ENCODE peak calls at places on chromosomes 2 and 18, in four cellular contexts. Z, Q, S and C are unnamed samples. For H3K36me3, the result is how much of the 10 kb centered on the place peaks cover.

GRCh38 chr18:57771626-57772025 is 31.5 kb downstream of the ATP8B1 start:
- DNase-seq in Z (no peak), S (no peak), Q (no peak), C (no peak)

GRCh38 chr18:55763805-55764204 is 175.8 kb upstream of the TCF4 start:
- DNase-seq in Q (no peak), Z (no peak), S (no peak), C (no peak)

GRCh38 chr18:655445-655844 is 2.0 kb upstream of the TYMS start:
- DNase-seq in Q (no peak), S (no peak), Z (no peak), C (no peak)

GRCh38 chr2:42328148-42328833 is 32.7 kb downstream of the COX7A2L start:
- DNase-seq in S (peak), Q (no peak), Z (no peak), C (no peak)

GRCh38 chr2:196077821-196078220 is 9.2 kb upstream of the DNAH7 start:
- DNase-seq in S (no peak), Z (no peak), Q (no peak), C (no peak)

GRCh38 chr18:32810314-32810713 is 37.5 kb upstream of the KLHL14 start:
- DNase-seq in Z (no peak), S (no peak), Q (no peak), C (no peak)

GRCh38 chr2:240137596-240138274 is 1.6 kb upstream of the COPS9 start:
- DNase-seq in S (no peak), Q (no peak), Z (no peak), C (peak)

GRCh38 chr2:43169987-43170732 is 56.2 kb downstream of the ZFP36L2 start:
- DNase-seq in Q (peak), S (peak), Z (no peak), C (peak)

GRCh38 chr18:79801217-79801616 is 3.5 kb downstream of the KCNG2 start:
- DNase-seq in Z (peak), S (no peak), Q (no peak), C (no peak)

GRCh38 chr2:44529448-44529847 is 167.7 kb downstream of the CAMKMT start:
- DNase-seq in Q (no peak), Z (no peak), S (no peak), C (no peak)

GRCh38 chr2:177265386-177265690 is 811 bp upstream of the NFE2L2 start:
- DNase-seq in Q (peak), S (no peak), Z (no peak), C (no peak)

GRCh38 chr2:146661494-146662096 is 1183.2 kb upstream of the ACVR2A start:
- DNase-seq in Q (no peak), S (peak), Z (no peak), C (no peak)

GRCh38 chr2:85852979-85853498 is 35.8 kb downstream of the ST3GAL5 start:
- DNase-seq in S (peak), Z (no peak), Q (peak), C (no peak)

GRCh38 chr2:64359892-64360657 is 93.9 kb upstream of the LGALSL start:
- DNase-seq in Q (no peak), S (peak), Z (peak), C (peak)

GRCh38 chr2:189836644-189837043 is 52.4 kb downstream of the PMS1 start:
- DNase-seq in Q (no peak), Z (no peak), S (no peak), C (no peak)

DNA sequence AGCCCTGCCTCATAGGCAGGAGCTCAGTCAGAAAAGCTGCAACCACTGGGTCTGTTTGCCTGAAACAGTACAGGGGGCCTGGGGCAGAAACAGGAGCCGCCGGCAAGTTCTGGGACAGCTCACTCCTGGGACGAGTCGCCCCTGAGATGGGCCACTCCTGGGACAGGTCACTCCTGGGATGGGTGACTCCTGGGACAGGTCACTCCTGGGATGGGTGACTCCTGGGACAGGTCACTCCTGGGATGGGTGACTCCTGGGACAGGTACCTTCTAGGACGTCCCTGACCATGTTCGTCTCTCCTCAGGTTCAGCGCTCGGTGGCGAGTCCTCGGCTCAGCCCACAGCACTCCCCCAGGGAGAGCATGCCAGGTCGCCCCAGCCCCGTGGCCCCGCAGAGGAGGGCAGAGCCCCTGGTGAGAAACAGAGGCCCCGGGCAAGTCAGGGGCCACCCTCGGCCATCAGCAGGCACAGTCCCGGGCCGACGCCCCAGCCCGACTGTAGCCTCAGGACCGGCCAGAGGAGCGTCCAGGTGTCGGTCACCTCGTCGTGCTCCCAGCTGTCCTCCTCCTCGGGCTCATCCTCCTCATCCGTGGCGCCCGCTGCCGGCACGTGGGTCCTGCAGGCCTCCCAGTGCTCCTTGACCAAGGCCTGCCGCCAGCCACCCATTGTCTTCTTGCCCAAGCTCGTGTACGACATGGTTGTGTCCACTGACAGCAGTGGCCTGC is 51.8 kb downstream of the NTSR2 start:
- DNase-seq in Z (peak), S (no peak), Q (no peak), C (no peak)
- H3K36me3 ChIP-seq in Z (under half), S (under half), Q (under half), C (half or more)

DNA sequence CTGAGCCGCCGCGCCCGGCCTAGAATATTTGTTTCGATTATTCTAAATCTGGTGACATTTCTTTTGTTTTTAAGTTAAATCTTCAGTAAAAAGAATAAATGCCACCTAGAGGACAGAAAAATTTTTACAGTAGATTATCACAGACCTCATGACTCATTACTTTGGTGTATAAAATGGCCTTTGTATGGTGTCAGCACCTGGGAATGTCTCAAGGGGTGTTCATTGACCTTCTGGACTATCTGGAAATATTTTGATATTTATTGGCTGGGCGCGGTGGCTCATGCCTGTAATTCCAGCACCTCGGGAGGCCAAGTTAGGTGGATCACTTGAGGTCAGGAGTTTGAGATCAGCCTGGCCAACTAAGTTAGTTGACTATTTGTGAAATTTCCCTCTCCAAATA is 30.3 kb upstream of the SLC30A6 start:
- DNase-seq in Q (no peak), Z (no peak), S (peak), C (no peak)
- TF ChIP-seq CTCF in Q (peak), Z (no peak), S (peak), C (peak)

DNA sequence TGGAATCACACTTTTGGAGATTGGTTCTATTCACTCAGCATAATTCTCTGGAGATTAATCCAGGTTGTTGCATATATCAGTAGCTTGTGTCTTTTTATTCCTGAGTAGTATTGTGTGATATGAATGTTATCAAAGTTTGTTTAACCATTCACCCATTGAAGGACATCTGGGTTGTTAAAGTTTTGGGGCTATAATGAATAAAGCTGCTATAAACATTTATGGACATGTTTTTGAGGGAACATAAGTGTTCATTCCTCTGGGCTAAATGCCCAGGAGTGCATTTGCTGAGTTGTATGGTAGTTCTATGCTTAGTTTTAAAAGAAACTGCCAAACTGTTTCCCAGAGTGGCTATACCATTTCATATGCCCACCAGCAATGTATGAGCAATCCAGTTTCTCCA is 21.8 kb upstream of the KCNJ13 start:
- DNase-seq in S (no peak), Q (no peak), Z (no peak), C (no peak)
- H3K36me3 ChIP-seq in S (half or more), Q (under half), Z (under half), C (half or more)

DNA sequence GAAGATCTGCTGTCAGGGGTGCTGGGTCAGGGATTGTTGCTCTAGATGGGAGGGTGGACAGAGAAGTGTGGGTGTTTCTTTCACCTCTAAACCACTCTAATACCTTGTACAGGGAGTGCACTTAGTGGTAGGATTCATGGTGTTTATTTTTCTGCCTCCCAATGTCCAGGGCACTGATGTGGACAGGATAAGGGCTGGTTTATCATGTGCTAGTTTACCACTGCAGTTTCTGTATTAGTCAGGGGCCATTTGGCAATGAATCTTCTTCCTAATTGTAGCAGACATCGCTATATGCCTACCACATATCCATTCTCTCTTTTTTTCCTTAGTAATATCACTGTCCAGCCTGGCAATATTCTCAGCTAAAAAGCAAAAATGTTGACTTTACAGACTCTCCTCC is 50.3 kb upstream of the LRRTM1 start:
- DNase-seq in Q (no peak), Z (no peak), S (no peak), C (no peak)
- TF ChIP-seq CTCF in Q (no peak), Z (no peak), S (no peak), C (no peak)

DNA sequence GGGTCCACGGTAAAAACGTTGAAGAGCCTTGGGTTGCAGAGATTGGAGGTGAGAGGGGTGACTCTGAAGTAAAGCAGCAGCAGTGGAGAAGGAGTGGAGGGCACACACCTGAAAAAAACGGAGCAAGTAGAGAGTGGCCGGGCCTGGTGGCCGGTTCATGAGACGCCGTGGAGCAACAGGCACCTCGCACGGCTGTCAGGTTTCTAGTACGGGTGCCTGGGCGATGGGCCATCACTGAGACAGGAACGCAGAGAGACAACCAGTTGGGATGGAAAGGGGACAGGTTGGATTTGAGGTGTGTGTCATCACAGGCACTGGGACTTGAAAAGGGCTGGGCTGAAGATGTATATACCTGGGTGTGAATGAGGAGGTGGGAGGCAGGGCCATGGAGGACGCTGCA is 104.2 kb downstream of the MTCL1 start:
- DNase-seq in S (no peak), Z (no peak), Q (no peak), C (no peak)
- H3K36me3 ChIP-seq in S (half or more), Z (under half), Q (under half), C (under half)

GRCh38 chr18:75860166-75860565 is 432.7 kb upstream of the SMIM21 start:
- DNase-seq in Z (no peak), S (no peak), Q (no peak), C (no peak)
- TF ChIP-seq CTCF in Z (no peak), S (no peak), Q (no peak), C (no peak)

DNA sequence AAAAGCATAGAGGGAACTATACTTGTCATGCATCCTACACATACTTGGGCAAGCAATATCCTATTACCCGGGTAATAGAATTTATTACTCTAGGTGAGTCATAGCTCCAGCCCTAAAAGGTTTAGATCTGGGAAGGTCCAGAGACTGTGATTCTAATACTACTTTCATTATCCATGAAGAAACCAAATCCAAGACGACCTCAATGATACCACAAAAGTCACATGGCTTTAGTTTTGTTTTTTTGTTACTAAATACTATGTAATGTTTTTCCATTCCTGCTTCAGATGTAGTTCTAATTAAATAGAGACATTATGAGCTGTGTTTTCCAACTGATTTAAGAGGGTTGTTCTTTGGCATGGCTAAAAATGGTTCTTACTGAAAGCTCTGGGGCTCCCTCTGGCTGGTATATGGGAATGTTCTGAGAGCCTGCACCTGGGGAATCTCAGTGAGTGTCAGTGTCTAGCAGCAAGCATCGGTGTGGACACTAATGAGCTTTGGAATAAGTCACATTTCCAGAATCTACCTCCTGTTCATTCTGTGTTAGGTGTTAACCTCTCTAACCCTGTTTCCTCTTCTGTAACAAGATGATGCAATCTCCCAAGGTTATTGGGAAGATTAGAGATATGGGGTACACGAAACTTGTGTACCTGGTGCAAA is 20.5 kb upstream of the IL1RL2 start:
- DNase-seq in Q (no peak), Z (peak), S (no peak), C (no peak)
- H3K36me3 ChIP-seq in Q (under half), Z (under half), S (under half), C (under half)

DNA sequence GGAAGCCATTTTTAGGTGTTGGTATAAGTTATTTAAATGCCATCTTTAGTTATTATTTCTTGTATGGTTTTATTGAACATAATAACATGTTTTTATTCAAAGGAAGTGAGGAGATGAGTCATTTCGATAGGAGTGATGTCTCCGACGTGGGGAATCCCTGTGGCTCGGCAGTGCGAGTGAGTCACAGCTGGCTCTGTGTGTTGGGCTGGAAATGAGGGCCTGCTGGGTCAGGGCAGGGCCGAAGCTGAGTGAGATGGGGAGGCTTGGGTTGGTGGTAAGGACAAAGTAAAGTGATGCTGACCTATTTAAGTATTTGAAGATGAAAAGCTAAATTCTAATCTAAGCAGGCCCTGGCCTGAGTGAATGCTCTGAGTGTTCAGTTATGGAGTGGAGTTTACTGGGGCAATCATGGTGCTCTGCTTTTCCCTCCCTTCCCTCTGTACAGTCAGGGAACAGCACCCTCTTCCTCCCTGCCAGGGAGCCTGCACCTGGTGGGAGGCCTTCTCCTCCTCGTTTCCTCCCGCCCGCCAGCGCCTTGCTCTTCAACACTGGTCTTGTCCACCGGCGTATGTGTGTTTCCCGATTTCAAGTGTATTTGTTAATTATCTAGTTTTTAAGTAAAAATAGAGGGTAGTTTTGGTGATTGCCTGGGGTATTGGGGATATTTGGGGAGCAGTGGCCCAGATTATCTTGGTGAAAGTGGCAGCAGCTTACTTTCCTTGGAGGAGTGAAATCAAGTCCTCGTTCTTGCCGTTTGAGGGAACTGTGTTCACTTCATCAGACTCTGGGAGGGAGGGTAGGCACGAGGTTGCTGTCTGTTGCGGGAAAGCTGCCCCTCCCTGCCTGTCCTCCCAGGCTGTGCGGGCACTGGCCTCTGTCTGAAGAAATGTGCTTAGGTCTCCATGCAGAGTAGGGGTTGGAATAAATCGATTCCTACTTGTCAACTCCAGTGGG is 157.0 kb downstream of the LDLRAD4 start:
- DNase-seq in S (no peak), Q (peak), Z (peak), C (peak)
- TF ChIP-seq CTCF in S (no peak), Q (no peak), Z (no peak), C (peak)

DNA sequence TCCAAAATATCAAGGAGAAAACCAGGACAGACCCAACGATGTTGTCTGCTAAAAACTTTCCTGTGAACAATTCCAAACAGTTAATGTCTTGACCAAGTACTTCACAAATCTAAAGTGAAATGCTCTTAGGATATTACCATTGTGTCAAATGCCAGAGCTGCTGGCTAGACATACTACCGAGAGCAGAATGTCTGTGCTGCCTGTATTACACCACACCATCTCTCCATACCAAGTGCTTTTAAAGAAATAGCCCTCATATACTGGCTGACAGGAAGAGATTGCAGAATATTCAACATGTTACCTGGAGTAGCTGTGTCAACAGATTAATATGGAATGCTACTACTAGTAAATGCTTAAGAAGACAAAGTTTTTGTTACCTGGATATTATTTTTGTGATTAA is 18.6 kb downstream of the IAH1 start:
- DNase-seq in Q (no peak), Z (no peak), S (no peak), C (no peak)
- H3K36me3 ChIP-seq in Q (half or more), Z (under half), S (half or more), C (half or more)